ENCODE peak calls at places on chromosome 10, in eight cellular contexts. One of them, this sample, is unnamed.

GRCh38 chr10:16195178-16195769 is 241.5 kb upstream of the PTER start:
- ATAC-seq in lower lobe of right lung: no peak
- ATAC-seq in Right ventricle myocardium inferior: no peak
- ATAC-seq in heart right ventricle: no peak
- ATAC-seq in upper lobe of right lung: no peak
- ATAC-seq in T-cell: no peak
- ATAC-seq in lung: no peak
- ATAC-seq in foreskin keratinocyte: no peak
- ATAC-seq in this sample: no peak

GRCh38 chr10:86354761-86355540 is 11.6 kb downstream of the GRID1 start:
- ATAC-seq in T-cell: no peak
- ATAC-seq in lower lobe of right lung: peak; percentile 68
- ATAC-seq in heart right ventricle: no peak
- ATAC-seq in Right ventricle myocardium inferior: no peak
- ATAC-seq in lung: no peak
- ATAC-seq in foreskin keratinocyte: no peak
- ATAC-seq in upper lobe of right lung: peak; percentile 79
- ATAC-seq in this sample: no peak

GRCh38 chr10:10794776-10795175 is 222.9 kb upstream of the CELF2 start:
- ATAC-seq in lower lobe of right lung: peak; percentile 69
- ATAC-seq in lung: peak; percentile 42
- ATAC-seq in heart right ventricle: no peak
- ATAC-seq in upper lobe of right lung: peak; percentile 77
- ATAC-seq in T-cell: no peak
- ATAC-seq in foreskin keratinocyte: peak; percentile 53
- ATAC-seq in Right ventricle myocardium inferior: no peak
- ATAC-seq in this sample: no peak

GRCh38 chr10:113214331-113214730 is 264.3 kb downstream of the TCF7L2 start:
- ATAC-seq in Right ventricle myocardium inferior: no peak
- ATAC-seq in heart right ventricle: no peak
- ATAC-seq in upper lobe of right lung: no peak
- ATAC-seq in T-cell: no peak
- ATAC-seq in lung: no peak
- ATAC-seq in lower lobe of right lung: no peak
- ATAC-seq in foreskin keratinocyte: no peak
- ATAC-seq in this sample: no peak

GRCh38 chr10:88117227-88117626 is 253.8 kb downstream of the PTEN start:
- ATAC-seq in Right ventricle myocardium inferior: no peak
- ATAC-seq in T-cell: peak; percentile 67
- ATAC-seq in foreskin keratinocyte: no peak
- ATAC-seq in heart right ventricle: no peak
- ATAC-seq in lower lobe of right lung: no peak
- ATAC-seq in upper lobe of right lung: no peak
- ATAC-seq in lung: no peak
- ATAC-seq in this sample: no peak

GRCh38 chr10:100528885-100529472 is 692 bp downstream of the NDUFB8 start:
- ATAC-seq in lower lobe of right lung: no peak
- ATAC-seq in foreskin keratinocyte: peak; percentile 43
- ATAC-seq in T-cell: peak; percentile 4
- ATAC-seq in upper lobe of right lung: no peak
- ATAC-seq in heart right ventricle: peak; percentile 9
- ATAC-seq in lung: peak; percentile 20
- ATAC-seq in Right ventricle myocardium inferior: no peak
- ATAC-seq in this sample: no peak

GRCh38 chr10:69465457-69466157 is 14.3 kb downstream of the TSPAN15 start:
- ATAC-seq in lung: no peak
- ATAC-seq in upper lobe of right lung: peak; percentile 3
- ATAC-seq in foreskin keratinocyte: no peak
- ATAC-seq in Right ventricle myocardium inferior: no peak
- ATAC-seq in T-cell: peak; percentile 50
- ATAC-seq in heart right ventricle: no peak
- ATAC-seq in lower lobe of right lung: peak; percentile 11
- ATAC-seq in this sample: no peak

GRCh38 chr10:132592790-132593788 is 55.5 kb downstream of the INPP5A start:
- ATAC-seq in heart right ventricle: no peak
- ATAC-seq in lower lobe of right lung: no peak
- ATAC-seq in Right ventricle myocardium inferior: no peak
- ATAC-seq in upper lobe of right lung: no peak
- ATAC-seq in foreskin keratinocyte: no peak
- ATAC-seq in lung: no peak
- ATAC-seq in T-cell: peak; percentile 69
- ATAC-seq in this sample: no peak

GRCh38 chr10:132011445-132011844 is 29.7 kb upstream of the BNIP3 start:
- ATAC-seq in foreskin keratinocyte: no peak
- ATAC-seq in T-cell: no peak
- ATAC-seq in lower lobe of right lung: no peak
- ATAC-seq in heart right ventricle: no peak
- ATAC-seq in upper lobe of right lung: no peak
- ATAC-seq in lung: no peak
- ATAC-seq in Right ventricle myocardium inferior: no peak
- ATAC-seq in this sample: no peak

GRCh38 chr10:118470470-118470869 is 125.0 kb downstream of the PRLHR start:
- ATAC-seq in foreskin keratinocyte: no peak
- ATAC-seq in Right ventricle myocardium inferior: no peak
- ATAC-seq in lung: no peak
- ATAC-seq in T-cell: no peak
- ATAC-seq in heart right ventricle: no peak
- ATAC-seq in lower lobe of right lung: no peak
- ATAC-seq in upper lobe of right lung: no peak
- ATAC-seq in this sample: no peak

GRCh38 chr10:52212802-52213510 is 101.1 kb upstream of the DKK1 start:
- ATAC-seq in lung: no peak
- ATAC-seq in upper lobe of right lung: no peak
- ATAC-seq in heart right ventricle: no peak
- ATAC-seq in Right ventricle myocardium inferior: no peak
- ATAC-seq in foreskin keratinocyte: peak; percentile 43
- ATAC-seq in T-cell: no peak
- ATAC-seq in lower lobe of right lung: no peak
- ATAC-seq in this sample: no peak

GRCh38 chr10:125169279-125169678 is 8.9 kb upstream of the CTBP2 start:
- ATAC-seq in lung: no peak
- ATAC-seq in lower lobe of right lung: no peak
- ATAC-seq in foreskin keratinocyte: no peak
- ATAC-seq in Right ventricle myocardium inferior: no peak
- ATAC-seq in upper lobe of right lung: no peak
- ATAC-seq in T-cell: no peak
- ATAC-seq in heart right ventricle: no peak
- ATAC-seq in this sample: no peak

GRCh38 chr10:47013469-47014169 is 102.4 kb downstream of the PTPN20 start:
- ATAC-seq in upper lobe of right lung: peak; percentile 43
- ATAC-seq in T-cell: no peak
- ATAC-seq in heart right ventricle: no peak
- ATAC-seq in lung: no peak
- ATAC-seq in lower lobe of right lung: peak; percentile 33
- ATAC-seq in foreskin keratinocyte: no peak
- ATAC-seq in Right ventricle myocardium inferior: peak; percentile 26
- ATAC-seq in this sample: no peak

GRCh38 chr10:92886334-92886961 is 38.1 kb downstream of the EXOC6 start:
- ATAC-seq in upper lobe of right lung: no peak
- ATAC-seq in Right ventricle myocardium inferior: no peak
- ATAC-seq in lower lobe of right lung: no peak
- ATAC-seq in T-cell: no peak
- ATAC-seq in foreskin keratinocyte: peak; percentile 33
- ATAC-seq in lung: no peak
- ATAC-seq in heart right ventricle: no peak
- ATAC-seq in this sample: no peak

GRCh38 chr10:97116534-97117162 is 69.1 kb downstream of the SLIT1 start:
- ATAC-seq in lower lobe of right lung: no peak
- ATAC-seq in Right ventricle myocardium inferior: no peak
- ATAC-seq in upper lobe of right lung: peak; percentile 20
- ATAC-seq in heart right ventricle: no peak
- ATAC-seq in lung: no peak
- ATAC-seq in T-cell: no peak
- ATAC-seq in foreskin keratinocyte: no peak
- ATAC-seq in this sample: no peak

GRCh38 chr10:53477313-53477675 is 704.7 kb upstream of the MBL2 start:
- ATAC-seq in foreskin keratinocyte: no peak
- ATAC-seq in heart right ventricle: no peak
- ATAC-seq in lower lobe of right lung: no peak
- ATAC-seq in upper lobe of right lung: no peak
- ATAC-seq in Right ventricle myocardium inferior: no peak
- ATAC-seq in lung: no peak
- ATAC-seq in T-cell: no peak
- ATAC-seq in this sample: no peak

GRCh38 chr10:105109164-105109563 is 468.1 kb downstream of the SORCS3 start:
- ATAC-seq in T-cell: no peak
- ATAC-seq in lung: no peak
- ATAC-seq in lower lobe of right lung: no peak
- ATAC-seq in foreskin keratinocyte: no peak
- ATAC-seq in Right ventricle myocardium inferior: no peak
- ATAC-seq in heart right ventricle: no peak
- ATAC-seq in upper lobe of right lung: no peak
- ATAC-seq in this sample: no peak

GRCh38 chr10:133114726-133115452 is 27.2 kb downstream of the ADGRA1 start:
- ATAC-seq in upper lobe of right lung: no peak
- ATAC-seq in T-cell: no peak
- ATAC-seq in lower lobe of right lung: no peak
- ATAC-seq in lung: no peak
- ATAC-seq in heart right ventricle: no peak
- ATAC-seq in foreskin keratinocyte: no peak
- ATAC-seq in Right ventricle myocardium inferior: no peak
- ATAC-seq in this sample: no peak

GRCh38 chr10:5497948-5498730 is 1.2 kb downstream of the CALML5 start:
- ATAC-seq in T-cell: no peak
- ATAC-seq in upper lobe of right lung: no peak
- ATAC-seq in lung: no peak
- ATAC-seq in Right ventricle myocardium inferior: no peak
- ATAC-seq in foreskin keratinocyte: no peak
- ATAC-seq in heart right ventricle: no peak
- ATAC-seq in lower lobe of right lung: no peak
- ATAC-seq in this sample: no peak

GRCh38 chr10:34254596-34254995 is 560.5 kb downstream of the PARD3 start:
- ATAC-seq in lower lobe of right lung: no peak
- ATAC-seq in Right ventricle myocardium inferior: no peak
- ATAC-seq in upper lobe of right lung: peak; percentile 16
- ATAC-seq in lung: peak; percentile 34
- ATAC-seq in T-cell: no peak
- ATAC-seq in foreskin keratinocyte: peak; percentile 91
- ATAC-seq in heart right ventricle: peak; percentile 61
- ATAC-seq in this sample: peak; percentile 54

GRCh38 chr10:102781921-102782542 is 38.3 kb downstream of the WBP1L start:
- ATAC-seq in heart right ventricle: peak; percentile 27
- ATAC-seq in lung: no peak
- ATAC-seq in foreskin keratinocyte: no peak
- ATAC-seq in lower lobe of right lung: peak; percentile 33
- ATAC-seq in upper lobe of right lung: peak; percentile 9
- ATAC-seq in T-cell: no peak
- ATAC-seq in Right ventricle myocardium inferior: peak; percentile 50
- ATAC-seq in this sample: no peak

GRCh38 chr10:33099748-33100147 is 141.7 kb upstream of the ITGB1 start:
- ATAC-seq in Right ventricle myocardium inferior: no peak
- ATAC-seq in heart right ventricle: no peak
- ATAC-seq in lung: no peak
- ATAC-seq in foreskin keratinocyte: no peak
- ATAC-seq in lower lobe of right lung: no peak
- ATAC-seq in upper lobe of right lung: no peak
- ATAC-seq in T-cell: no peak
- ATAC-seq in this sample: no peak

GRCh38 chr10:48782321-48782720 is 97.6 kb downstream of the WDFY4 start:
- ATAC-seq in Right ventricle myocardium inferior: peak; percentile 68
- ATAC-seq in lung: no peak
- ATAC-seq in lower lobe of right lung: no peak
- ATAC-seq in upper lobe of right lung: no peak
- ATAC-seq in T-cell: no peak
- ATAC-seq in heart right ventricle: no peak
- ATAC-seq in foreskin keratinocyte: no peak
- ATAC-seq in this sample: no peak

GRCh38 chr10:72503241-72503640 is 122.6 kb downstream of the MICU1 start:
- ATAC-seq in foreskin keratinocyte: no peak
- ATAC-seq in upper lobe of right lung: peak; percentile 89
- ATAC-seq in Right ventricle myocardium inferior: peak; percentile 72
- ATAC-seq in lung: peak; percentile 66
- ATAC-seq in T-cell: no peak
- ATAC-seq in heart right ventricle: peak; percentile 76
- ATAC-seq in lower lobe of right lung: peak; percentile 76
- ATAC-seq in this sample: no peak

GRCh38 chr10:33791295-33791694 is 456.8 kb upstream of the NRP1 start:
- ATAC-seq in upper lobe of right lung: no peak
- ATAC-seq in T-cell: no peak
- ATAC-seq in lung: no peak
- ATAC-seq in foreskin keratinocyte: no peak
- ATAC-seq in heart right ventricle: peak; percentile 44
- ATAC-seq in lower lobe of right lung: no peak
- ATAC-seq in Right ventricle myocardium inferior: no peak
- ATAC-seq in this sample: no peak

GRCh38 chr10:17785276-17785935 is 23.7 kb upstream of the MRC1 start:
- ATAC-seq in upper lobe of right lung: peak; percentile 85
- ATAC-seq in lower lobe of right lung: peak; percentile 76
- ATAC-seq in Right ventricle myocardium inferior: peak; percentile 68
- ATAC-seq in lung: peak; percentile 51
- ATAC-seq in T-cell: no peak
- ATAC-seq in heart right ventricle: peak; percentile 69
- ATAC-seq in foreskin keratinocyte: no peak
- ATAC-seq in this sample: no peak

This sample was measured in esophagus mucosa.